ENCODE peak calls at places on chromosomes 5 and 9, in ten cellular contexts. D, E, B, L, R, U, W, I, G and S are unnamed samples.

GRCh38 chr5:150513375-150514309 is 5.7 kb downstream of the NDST1 start:
- DNase-seq in D (peak; percentile 23), E (no peak), B (no peak), L (no peak), R (no peak), U (peak; percentile 84), W (peak; percentile 35), I (no peak), G (no peak), S (no peak)

GRCh38 chr5:179805529-179806249 is 977 bp downstream of the MGAT4B start:
- DNase-seq in D (no peak), E (no peak), B (no peak), L (no peak), R (no peak), U (peak; percentile 51), W (peak; percentile 41), I (peak; percentile 72), G (peak; percentile 58), S (peak; percentile 88)

GRCh38 chr9:127452481-127453092 is 1.3 kb downstream of the LRSAM1 start:
- DNase-seq in D (peak; percentile 8), E (peak; percentile 17), B (peak; percentile 25), L (peak; percentile 82), R (no peak), U (no peak), W (no peak), I (peak; percentile 51), G (peak; percentile 65), S (no peak)

GRCh38 chr9:133534346-133535284 is at the start of gene ADAMTSL2:
- DNase-seq in D (peak; percentile 45), E (peak; percentile 56), B (no peak), L (peak; percentile 45), R (no peak), U (peak; percentile 72), W (peak; percentile 39), I (peak; percentile 87), G (peak; percentile 91), S (peak; percentile 69)

GRCh38 chr9:134985451-134985850 is 67.7 kb upstream of the FCN1 start:
- DNase-seq in D (no peak), E (no peak), B (no peak), L (no peak), R (no peak), U (no peak), W (no peak), I (no peak), G (no peak), S (no peak)

GRCh38 chr5:33317271-33317670 is 123.5 kb upstream of the TARS1 start:
- DNase-seq in D (peak; percentile 68), E (peak; percentile 52), B (no peak), L (peak; percentile 59), R (no peak), U (no peak), W (no peak), I (no peak), G (no peak), S (no peak)

GRCh38 chr5:89342106-89342876 is 459.3 kb upstream of the MEF2C start:
- DNase-seq in D (peak; percentile 88), E (peak; percentile 86), B (no peak), L (peak; percentile 83), R (no peak), U (no peak), W (no peak), I (no peak), G (no peak), S (peak; percentile 7)

GRCh38 chr9:122218885-122219855 is 9.6 kb downstream of the LHX6 start:
- DNase-seq in D (no peak), E (peak; percentile 26), B (no peak), L (peak; percentile 22), R (peak; percentile 69), U (no peak), W (no peak), I (no peak), G (no peak), S (peak; percentile 50)

GRCh38 chr9:123912167-123912897 is 17.6 kb downstream of the DENND1A start:
- DNase-seq in D (no peak), E (no peak), B (no peak), L (peak; percentile 21), R (no peak), U (no peak), W (no peak), I (no peak), G (no peak), S (no peak)

GRCh38 chr5:142330026-142330425 is 5.2 kb upstream of the SPRY4 start:
- DNase-seq in D (no peak), E (no peak), B (no peak), L (no peak), R (no peak), U (no peak), W (no peak), I (no peak), G (no peak), S (no peak)

GRCh38 chr9:36980148-36980974 is 53.7 kb downstream of the PAX5 start:
- DNase-seq in D (no peak), E (no peak), B (no peak), L (no peak), R (no peak), U (peak; percentile 23), W (peak; percentile 22), I (no peak), G (no peak), S (no peak)

GRCh38 chr5:130541617-130542221 is 623.3 kb downstream of the HINT1 start:
- DNase-seq in D (peak; percentile 89), E (no peak), B (no peak), L (peak; percentile 72), R (no peak), U (no peak), W (no peak), I (no peak), G (no peak), S (no peak)

GRCh38 chr9:122213589-122214413 is 15.0 kb downstream of the LHX6 start:
- DNase-seq in D (no peak), E (no peak), B (no peak), L (no peak), R (no peak), U (no peak), W (peak; percentile 65), I (peak; percentile 83), G (peak; percentile 32), S (peak; percentile 94)

GRCh38 chr5:180624630-180625029 is 24.8 kb downstream of the FLT4 start:
- DNase-seq in D (no peak), E (no peak), B (no peak), L (no peak), R (no peak), U (no peak), W (no peak), I (no peak), G (no peak), S (no peak)

GRCh38 chr5:173984218-173984617 is 4.8 kb upstream of the C5orf47 start:
- DNase-seq in D (peak; percentile 7), E (peak; percentile 28), B (no peak), L (peak; percentile 19), R (no peak), U (no peak), W (no peak), I (peak; percentile 45), G (no peak), S (no peak)

GRCh38 chr9:125241000-125241862 is at the start of gene HSPA5:
- DNase-seq in D (peak; percentile 100), E (peak; percentile 100), B (peak; percentile 100), L (peak; percentile 100), R (peak; percentile 100), U (peak; percentile 99), W (peak; percentile 98), I (peak; percentile 99), G (peak; percentile 100), S (peak; percentile 97)
- TF ChIP-seq CTCF in D (peak; percentile 11), E (no peak), B (peak; percentile 19), L (no peak), R (no peak), U (no peak), W (peak; percentile 45), I (peak; percentile 22), G (no peak), S (no peak)

DNA sequence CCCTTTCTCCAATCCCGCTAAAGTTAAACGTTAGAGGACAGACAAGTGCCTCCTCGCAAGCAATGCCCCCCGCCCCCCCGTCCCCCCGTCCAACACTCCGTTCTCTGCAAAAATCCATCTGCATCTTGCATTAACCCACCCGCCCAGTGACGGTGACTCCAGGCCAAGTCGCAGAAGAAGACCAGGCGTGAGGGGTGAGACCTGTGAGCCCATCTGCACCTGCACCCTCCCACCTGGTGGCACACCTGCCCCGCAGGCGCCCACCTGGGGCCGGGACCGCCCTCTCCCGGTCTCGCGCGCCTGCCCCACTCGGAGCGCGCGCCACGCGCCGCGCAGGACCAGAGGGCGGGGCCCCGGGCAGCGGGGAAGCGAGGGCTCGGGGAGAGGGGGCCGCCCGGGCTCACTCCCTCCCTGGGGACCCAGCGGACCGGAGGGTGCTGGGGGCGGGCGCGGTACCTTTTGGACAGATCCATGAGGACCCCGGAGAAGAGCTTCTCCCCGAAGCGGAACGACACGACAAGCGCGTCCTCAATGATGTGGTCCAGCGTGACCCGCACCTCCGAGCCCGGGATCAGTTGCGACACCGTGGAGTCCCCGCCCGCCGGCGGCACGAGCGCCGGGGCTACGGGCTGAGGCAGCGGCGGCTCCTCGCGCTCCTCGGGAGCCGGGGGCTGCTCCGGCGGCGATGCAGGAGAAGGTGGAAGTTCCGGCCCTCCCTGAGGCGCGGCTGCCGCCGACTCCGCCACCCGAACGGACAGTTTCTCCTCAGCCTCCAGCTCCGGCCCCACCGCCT is 705 bp downstream of the PWWP2A start:
- DNase-seq in D (no peak), E (no peak), B (peak; percentile 56), L (peak; percentile 6), R (peak; percentile 81), U (peak; percentile 65), W (peak; percentile 23), I (peak; percentile 69), G (peak; percentile 64), S (peak; percentile 69)
- TF ChIP-seq CTCF in D (peak; percentile 3), E (no peak), B (no peak), L (no peak), R (no peak), U (no peak), W (no peak), I (no peak), G (no peak), S (peak; percentile 15)

GRCh38 chr9:129720865-129721545 is 31.8 kb downstream of the PTGES start:
- DNase-seq in D (no peak), E (no peak), B (no peak), L (no peak), R (no peak), U (no peak), W (no peak), I (no peak), G (no peak), S (no peak)
- TF ChIP-seq CTCF in D (no peak), E (no peak), B (no peak), L (no peak), R (no peak), U (no peak), W (peak; percentile 6), I (no peak), G (no peak), S (no peak)

GRCh38 chr5:94775088-94775487 is 156.6 kb downstream of the SLF1 start:
- DNase-seq in D (no peak), E (no peak), B (no peak), L (no peak), R (no peak), U (no peak), W (no peak), I (no peak), G (no peak), S (no peak)

GRCh38 chr5:94776167-94776566 is 157.7 kb downstream of the SLF1 start:
- DNase-seq in D (peak; percentile 41), E (no peak), B (no peak), L (peak; percentile 21), R (no peak), U (no peak), W (no peak), I (no peak), G (no peak), S (no peak)

GRCh38 chr5:94777163-94777885 is 158.9 kb downstream of the SLF1 start:
- DNase-seq in D (no peak), E (no peak), B (no peak), L (peak; percentile 13), R (no peak), U (no peak), W (no peak), I (no peak), G (no peak), S (no peak)

GRCh38 chr5:94771742-94772141 is 153.3 kb downstream of the SLF1 start:
- DNase-seq in D (no peak), E (no peak), B (no peak), L (no peak), R (no peak), U (no peak), W (no peak), I (no peak), G (no peak), S (no peak)
- TF ChIP-seq CTCF in D (no peak), E (no peak), B (no peak), L (no peak), R (no peak), U (no peak), W (no peak), I (no peak), G (no peak), S (no peak)